ENCODE peak calls at places on chromosome 1, in eight cellular contexts. M is lower lobe of right lung, H is mammary epithelial cell, A is sigmoid colon, L is aorta, R is BE2C, S is BJ, E is neural progenitor cell. V is an unnamed sample.

GRCh38 chr1:17539526-17540254 is at the start of gene ARHGEF10L:
- DNase-seq in M (no peak), H (no peak), A (no peak), L (peak; percentile 83), R (peak; percentile 25), S (no peak), E (peak; percentile 74), V (peak; percentile 88)

GRCh38 chr1:63276625-63277024 is 45.7 kb upstream of the FOXD3 start:
- DNase-seq in M (no peak), H (no peak), A (no peak), L (no peak), R (no peak), S (no peak), E (peak; percentile 55), V (peak; percentile 35)

GRCh38 chr1:246280551-246280950 is 226.5 kb downstream of the SMYD3 start:
- DNase-seq in M (no peak), H (no peak), A (no peak), L (no peak), R (peak; percentile 42), S (no peak), E (no peak), V (no peak)

GRCh38 chr1:66330711-66331110 is 203.2 kb upstream of the SGIP1 start:
- DNase-seq in M (no peak), H (peak; percentile 39), A (no peak), L (no peak), R (no peak), S (no peak), E (no peak), V (no peak)

GRCh38 chr1:15065736-15066135 is 87.8 kb upstream of the TMEM51 start:
- DNase-seq in M (no peak), H (no peak), A (no peak), L (no peak), R (no peak), S (no peak), E (no peak), V (no peak)

GRCh38 chr1:150807674-150808073 is 386 bp downstream of the CTSK start:
- DNase-seq in M (no peak), H (no peak), A (no peak), L (no peak), R (no peak), S (no peak), E (no peak), V (no peak)

GRCh38 chr1:175844877-175845276 is 101.5 kb upstream of the TNR start:
- DNase-seq in M (no peak), H (no peak), A (no peak), L (no peak), R (no peak), S (no peak), E (no peak), V (no peak)

GRCh38 chr1:980602-981395 is 1.1 kb downstream of the PERM1 start:
- DNase-seq in M (no peak), H (no peak), A (no peak), L (no peak), R (peak; percentile 16), S (no peak), E (peak; percentile 3), V (no peak)

GRCh38 chr1:2257245-2257627 is 29.1 kb downstream of the SKI start:
- DNase-seq in M (no peak), H (peak; percentile 28), A (no peak), L (no peak), R (no peak), S (no peak), E (peak; percentile 56), V (peak; percentile 81)

GRCh38 chr1:107277022-107277421 is 136.2 kb downstream of the NTNG1 start:
- DNase-seq in M (no peak), H (peak; percentile 43), A (peak; percentile 60), L (no peak), R (peak; percentile 73), S (peak; percentile 2), E (peak; percentile 74), V (peak; percentile 28)

GRCh38 chr1:33272509-33272908 is 16.2 kb downstream of the ZNF362 start:
- DNase-seq in M (no peak), H (no peak), A (no peak), L (peak; percentile 37), R (no peak), S (no peak), E (no peak), V (no peak)

GRCh38 chr1:35835398-35835797 is 27.6 kb downstream of the AGO4 start:
- DNase-seq in M (no peak), H (peak; percentile 50), A (no peak), L (no peak), R (no peak), S (no peak), E (no peak), V (no peak)

GRCh38 chr1:15046487-15047165 is 106.9 kb upstream of the TMEM51 start:
- DNase-seq in M (peak; percentile 81), H (peak; percentile 67), A (peak; percentile 86), L (peak; percentile 85), R (peak; percentile 66), S (peak; percentile 11), E (peak; percentile 91), V (peak; percentile 96)

GRCh38 chr1:113811353-113811887 is 856 bp downstream of the RSBN1 start:
- DNase-seq in M (peak; percentile 50), H (peak; percentile 51), A (no peak), L (peak; percentile 88), R (peak; percentile 47), S (no peak), E (peak; percentile 82), V (peak; percentile 56)

GRCh38 chr1:168628807-168629206 is 52.4 kb downstream of the XCL1 start:
- DNase-seq in M (no peak), H (peak; percentile 99), A (no peak), L (no peak), R (no peak), S (no peak), E (no peak), V (no peak)

GRCh38 chr1:97989094-97989680 is 68.4 kb upstream of the DPYD start:
- DNase-seq in M (no peak), H (peak; percentile 30), A (no peak), L (no peak), R (no peak), S (no peak), E (no peak), V (no peak)

GRCh38 chr1:153921803-153922075 is 1.0 kb downstream of the GATAD2B start:
- DNase-seq in M (no peak), H (peak; percentile 25), A (no peak), L (no peak), R (no peak), S (no peak), E (no peak), V (no peak)

GRCh38 chr1:34740161-34740875 is 14.5 kb upstream of the GJB5 start:
- DNase-seq in M (no peak), H (peak; percentile 13), A (no peak), L (peak; percentile 40), R (no peak), S (no peak), E (peak; percentile 70), V (peak; percentile 82)

GRCh38 chr1:198176179-198176578 is 19.4 kb downstream of the NEK7 start:
- DNase-seq in M (no peak), H (no peak), A (no peak), L (no peak), R (no peak), S (no peak), E (no peak), V (no peak)

GRCh38 chr1:231683439-231684165 is 57.0 kb downstream of the DISC1 start:
- DNase-seq in M (no peak), H (no peak), A (no peak), L (no peak), R (no peak), S (no peak), E (no peak), V (no peak)

GRCh38 chr1:170285027-170285426 is 139.3 kb downstream of the NTMT2 start:
- DNase-seq in M (no peak), H (no peak), A (no peak), L (no peak), R (no peak), S (no peak), E (peak; percentile 44), V (peak; percentile 1)

GRCh38 chr1:232335751-232336274 is 294.1 kb downstream of the SIPA1L2 start:
- DNase-seq in M (no peak), H (no peak), A (no peak), L (no peak), R (no peak), S (no peak), E (no peak), V (no peak)

GRCh38 chr1:230112131-230112701 is 45.2 kb downstream of the GALNT2 start:
- DNase-seq in M (no peak), H (no peak), A (no peak), L (no peak), R (peak; percentile 51), S (no peak), E (peak; percentile 88), V (peak; percentile 69)

GRCh38 chr1:36083635-36084501 is at the start of gene TEKT2:
- DNase-seq in M (no peak), H (no peak), A (peak; percentile 69), L (peak; percentile 82), R (peak; percentile 78), S (no peak), E (peak; percentile 96), V (peak; percentile 98)

DNA sequence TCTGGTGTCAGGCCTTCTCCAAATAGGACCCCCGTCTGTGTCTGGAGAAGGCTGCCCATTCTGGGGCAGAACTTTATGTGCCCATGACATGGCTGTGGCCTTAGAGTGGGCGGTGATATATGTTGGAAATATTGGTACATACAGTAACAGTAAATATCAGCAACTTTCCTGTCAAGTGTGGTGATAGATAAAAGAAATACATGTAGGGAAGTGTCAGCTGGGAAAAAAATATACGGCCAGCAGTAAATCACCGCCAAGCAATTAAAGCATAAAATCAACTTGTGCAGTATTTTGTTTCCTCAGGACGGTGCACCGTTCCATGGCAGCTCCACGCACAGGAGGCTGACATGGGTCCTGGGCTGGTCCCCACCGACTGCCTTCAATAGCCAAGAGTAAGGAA is 27.4 kb downstream of the LHX4 start:
- DNase-seq in M (no peak), H (no peak), A (no peak), L (no peak), R (no peak), S (no peak), E (no peak), V (peak; percentile 13)
- H3K4me3 ChIP-seq in M (no peak overlapping the region), H (no peak overlapping the region), A (no peak overlapping the region), L (no peak overlapping the region), R (no peak overlapping the region), S (no peak overlapping the region), E (no peak overlapping the region), V (no peak overlapping the region)

GRCh38 chr1:74753104-74753503 is 20.2 kb downstream of the TYW3 start:
- DNase-seq in M (no peak), H (no peak), A (no peak), L (no peak), R (no peak), S (no peak), E (peak; percentile 30), V (no peak)

GRCh38 chr1:74748962-74749361 is 16.0 kb downstream of the TYW3 start:
- DNase-seq in M (no peak), H (no peak), A (no peak), L (no peak), R (no peak), S (no peak), E (no peak), V (no peak)
- H3K36me3 ChIP-seq in M (peaks cover 85% of the 10 kb centered on the region), H (peaks cover 15% of the 10 kb centered on the region), A (peaks cover 33% of the 10 kb centered on the region), L (peaks cover 7% of the 10 kb centered on the region), R (no peaks in the 10 kb centered on the region), S (peaks cover 10% of the 10 kb centered on the region), E (no peaks in the 10 kb centered on the region), V (no peaks in the 10 kb centered on the region)

GRCh38 chr1:29949676-29950075 is 713.4 kb downstream of the PTPRU start:
- DNase-seq in M (no peak), H (no peak), A (no peak), L (no peak), R (no peak), S (no peak), E (no peak), V (no peak)
- H3K27me3 ChIP-seq in M (peaks cover 17% of the 10 kb centered on the region), H (no peaks in the 10 kb centered on the region), A (peaks cover 9% of the 10 kb centered on the region), L (no peaks in the 10 kb centered on the region), R (no peaks in the 10 kb centered on the region), S (no peaks in the 10 kb centered on the region), E (no peaks in the 10 kb centered on the region), V (peaks cover under 1% of the 10 kb centered on the region)

GRCh38 chr1:41362357-41362721 is 1.1 kb downstream of the FOXO6 start:
- DNase-seq in M (no peak), H (no peak), A (no peak), L (peak; percentile 80), R (no peak), S (no peak), E (no peak), V (peak; percentile 73)
- H3K4me3 ChIP-seq in M (peak overlapping the region; percentile 73), H (peak overlapping the region; percentile 46), A (peak overlapping the region; percentile 70), L (no peak overlapping the region), R (peak overlapping the region; percentile 43), S (no peak overlapping the region), E (peak overlapping the region; percentile 81), V (peak overlapping the region; percentile 48)

V was measured in H7.